ENCODE peak calls at places on chromosome 17, in eight cellular contexts. One of them, this sample, is unnamed. For H3K4me1, the result is how much of the 10 kb centered on the place peaks cover.

GRCh38 chr17:32519769-32520701 is 33.2 kb downstream of the CDK5R1 start:
- DNase-seq in pancreas: no peak
- DNase-seq in cardiac muscle cell: no peak
- DNase-seq in heart left ventricle: peak
- DNase-seq in esophagus squamous epithelium: no peak
- DNase-seq in ovary: no peak
- DNase-seq in astrocyte: peak
- DNase-seq in CD8-positive, alpha-beta T cell: peak
- DNase-seq in this sample: no peak

GRCh38 chr17:63699638-63700527 is at the start of gene LIMD2:
- DNase-seq in pancreas: peak
- DNase-seq in cardiac muscle cell: peak
- DNase-seq in heart left ventricle: peak
- DNase-seq in esophagus squamous epithelium: no peak
- DNase-seq in ovary: peak
- DNase-seq in astrocyte: no peak
- DNase-seq in CD8-positive, alpha-beta T cell: peak
- DNase-seq in this sample: peak

GRCh38 chr17:17376362-17376761 is 73.2 kb downstream of the NT5M start:
- DNase-seq in pancreas: no peak
- DNase-seq in cardiac muscle cell: peak
- DNase-seq in heart left ventricle: no peak
- DNase-seq in esophagus squamous epithelium: no peak
- DNase-seq in ovary: no peak
- DNase-seq in astrocyte: no peak
- DNase-seq in CD8-positive, alpha-beta T cell: no peak
- DNase-seq in this sample: no peak

GRCh38 chr17:62064029-62064790 is 868 bp downstream of the MED13 start:
- DNase-seq in pancreas: no peak
- DNase-seq in cardiac muscle cell: no peak
- DNase-seq in heart left ventricle: no peak
- DNase-seq in esophagus squamous epithelium: no peak
- DNase-seq in ovary: no peak
- DNase-seq in astrocyte: peak
- DNase-seq in CD8-positive, alpha-beta T cell: no peak
- DNase-seq in this sample: no peak

GRCh38 chr17:10295728-10296343 is 77.0 kb downstream of the MYH13 start:
- DNase-seq in pancreas: no peak
- DNase-seq in cardiac muscle cell: peak
- DNase-seq in heart left ventricle: no peak
- DNase-seq in esophagus squamous epithelium: no peak
- DNase-seq in ovary: peak
- DNase-seq in astrocyte: no peak
- DNase-seq in CD8-positive, alpha-beta T cell: no peak
- DNase-seq in this sample: no peak

GRCh38 chr17:45648642-45649041 is 135.5 kb upstream of the CRHR1 start:
- DNase-seq in pancreas: no peak
- DNase-seq in cardiac muscle cell: no peak
- DNase-seq in heart left ventricle: no peak
- DNase-seq in esophagus squamous epithelium: no peak
- DNase-seq in ovary: no peak
- DNase-seq in astrocyte: no peak
- DNase-seq in CD8-positive, alpha-beta T cell: no peak
- DNase-seq in this sample: no peak

GRCh38 chr17:42782402-42783061 is 2.1 kb downstream of the WNK4 start:
- DNase-seq in pancreas: no peak
- DNase-seq in cardiac muscle cell: no peak
- DNase-seq in heart left ventricle: no peak
- DNase-seq in esophagus squamous epithelium: no peak
- DNase-seq in ovary: no peak
- DNase-seq in astrocyte: no peak
- DNase-seq in CD8-positive, alpha-beta T cell: no peak
- DNase-seq in this sample: no peak

GRCh38 chr17:27989046-27989445 is 53.4 kb upstream of the NLK start:
- DNase-seq in pancreas: no peak
- DNase-seq in cardiac muscle cell: no peak
- DNase-seq in heart left ventricle: no peak
- DNase-seq in esophagus squamous epithelium: no peak
- DNase-seq in ovary: no peak
- DNase-seq in astrocyte: peak
- DNase-seq in CD8-positive, alpha-beta T cell: no peak
- DNase-seq in this sample: no peak

GRCh38 chr17:79925242-79925957 is 86.2 kb upstream of the CBX4 start:
- DNase-seq in pancreas: peak
- DNase-seq in cardiac muscle cell: no peak
- DNase-seq in heart left ventricle: peak
- DNase-seq in esophagus squamous epithelium: no peak
- DNase-seq in ovary: peak
- DNase-seq in astrocyte: peak
- DNase-seq in CD8-positive, alpha-beta T cell: no peak
- DNase-seq in this sample: peak

GRCh38 chr17:69179227-69179952 is 37.7 kb upstream of the ABCA6 start:
- DNase-seq in pancreas: no peak
- DNase-seq in cardiac muscle cell: no peak
- DNase-seq in heart left ventricle: no peak
- DNase-seq in esophagus squamous epithelium: no peak
- DNase-seq in ovary: no peak
- DNase-seq in astrocyte: peak
- DNase-seq in CD8-positive, alpha-beta T cell: no peak
- DNase-seq in this sample: no peak

GRCh38 chr17:1693339-1693738 is 8.7 kb upstream of the PRPF8 start:
- DNase-seq in pancreas: no peak
- DNase-seq in cardiac muscle cell: no peak
- DNase-seq in heart left ventricle: no peak
- DNase-seq in esophagus squamous epithelium: no peak
- DNase-seq in ovary: no peak
- DNase-seq in astrocyte: no peak
- DNase-seq in CD8-positive, alpha-beta T cell: no peak
- DNase-seq in this sample: no peak

GRCh38 chr17:1703063-1703462 is 7.1 kb downstream of the TLCD2 start:
- DNase-seq in pancreas: no peak
- DNase-seq in cardiac muscle cell: no peak
- DNase-seq in heart left ventricle: no peak
- DNase-seq in esophagus squamous epithelium: no peak
- DNase-seq in ovary: no peak
- DNase-seq in astrocyte: no peak
- DNase-seq in CD8-positive, alpha-beta T cell: no peak
- DNase-seq in this sample: no peak

GRCh38 chr17:1695365-1695764 is 10.7 kb upstream of the PRPF8 start:
- DNase-seq in pancreas: no peak
- DNase-seq in cardiac muscle cell: no peak
- DNase-seq in heart left ventricle: no peak
- DNase-seq in esophagus squamous epithelium: no peak
- DNase-seq in ovary: no peak
- DNase-seq in astrocyte: no peak
- DNase-seq in CD8-positive, alpha-beta T cell: no peak
- DNase-seq in this sample: no peak

GRCh38 chr17:1697681-1698080 is 12.5 kb downstream of the TLCD2 start:
- DNase-seq in pancreas: no peak
- DNase-seq in cardiac muscle cell: no peak
- DNase-seq in heart left ventricle: no peak
- DNase-seq in esophagus squamous epithelium: no peak
- DNase-seq in ovary: no peak
- DNase-seq in astrocyte: no peak
- DNase-seq in CD8-positive, alpha-beta T cell: no peak
- DNase-seq in this sample: no peak
- H3K4me1 ChIP-seq in pancreas: under half
- H3K4me1 ChIP-seq in cardiac muscle cell: under half
- H3K4me1 ChIP-seq in heart left ventricle: under half
- H3K4me1 ChIP-seq in esophagus squamous epithelium: under half
- H3K4me1 ChIP-seq in ovary: under half
- H3K4me1 ChIP-seq in astrocyte: under half
- H3K4me1 ChIP-seq in CD8-positive, alpha-beta T cell: under half
- H3K4me1 ChIP-seq in this sample: under half

GRCh38 chr17:76501827-76502307 is 644 bp upstream of the RHBDF2 start:
- DNase-seq in pancreas: peak
- DNase-seq in cardiac muscle cell: no peak
- DNase-seq in heart left ventricle: no peak
- DNase-seq in esophagus squamous epithelium: no peak
- DNase-seq in ovary: no peak
- DNase-seq in astrocyte: no peak
- DNase-seq in CD8-positive, alpha-beta T cell: no peak
- DNase-seq in this sample: no peak
- H3K4me3 ChIP-seq in pancreas: no peak
- H3K4me3 ChIP-seq in cardiac muscle cell: peak
- H3K4me3 ChIP-seq in heart left ventricle: peak
- H3K4me3 ChIP-seq in esophagus squamous epithelium: peak
- H3K4me3 ChIP-seq in ovary: peak
- H3K4me3 ChIP-seq in astrocyte: peak
- H3K4me3 ChIP-seq in CD8-positive, alpha-beta T cell: peak
- H3K4me3 ChIP-seq in this sample: peak

DNA sequence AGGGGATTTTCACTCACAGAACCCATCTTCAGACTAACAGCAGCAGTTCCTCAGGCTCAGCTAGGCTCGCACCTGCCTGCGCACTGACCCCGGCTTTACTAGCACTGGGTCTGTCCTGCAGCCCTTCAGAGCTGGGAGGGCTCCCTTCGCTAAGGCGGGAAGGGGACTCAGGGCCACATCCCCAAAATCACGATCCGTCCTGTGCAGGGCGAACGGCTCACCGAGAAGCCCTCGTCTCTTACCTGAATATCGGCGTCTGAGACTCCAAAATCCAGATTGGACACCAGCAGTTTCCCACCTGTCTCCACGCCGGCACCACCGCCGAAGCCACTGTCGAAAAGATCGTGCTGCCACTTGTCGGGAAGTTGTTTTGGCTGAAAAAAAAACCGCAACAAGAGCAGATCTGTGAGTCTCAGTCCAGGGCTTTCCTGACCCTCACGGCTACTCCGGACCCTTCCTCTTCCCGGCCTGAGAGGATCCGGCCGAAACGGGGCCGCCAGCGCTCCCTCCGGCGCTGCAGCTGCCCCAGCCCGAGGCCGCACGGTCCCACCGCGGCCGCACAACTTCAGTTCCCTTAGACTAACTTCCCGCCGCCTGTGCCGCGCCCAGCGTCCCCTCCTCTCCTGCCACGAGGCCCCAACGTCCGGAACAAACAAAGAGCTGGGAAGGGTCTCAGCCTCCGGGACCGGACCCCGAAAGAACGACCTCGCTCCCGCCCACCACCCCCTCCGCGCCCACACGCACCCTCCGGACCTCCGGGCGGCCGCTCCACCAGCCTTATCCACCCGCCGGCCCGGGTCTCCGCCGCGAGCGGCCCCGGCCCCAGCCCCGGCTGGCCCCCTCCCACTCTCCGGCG is 711 bp downstream of the ALYREF start:
- DNase-seq in pancreas: peak
- DNase-seq in cardiac muscle cell: peak
- DNase-seq in heart left ventricle: no peak
- DNase-seq in esophagus squamous epithelium: no peak
- DNase-seq in ovary: no peak
- DNase-seq in astrocyte: no peak
- DNase-seq in CD8-positive, alpha-beta T cell: no peak
- DNase-seq in this sample: peak
- H3K4me1 ChIP-seq in pancreas: under half
- H3K4me1 ChIP-seq in cardiac muscle cell: under half
- H3K4me1 ChIP-seq in heart left ventricle: under half
- H3K4me1 ChIP-seq in esophagus squamous epithelium: half or more
- H3K4me1 ChIP-seq in ovary: under half
- H3K4me1 ChIP-seq in astrocyte: under half
- H3K4me1 ChIP-seq in CD8-positive, alpha-beta T cell: under half
- H3K4me1 ChIP-seq in this sample: under half

GRCh38 chr17:3916825-3917224 is 560 bp upstream of the P2RX1 start:
- DNase-seq in pancreas: peak
- DNase-seq in cardiac muscle cell: no peak
- DNase-seq in heart left ventricle: no peak
- DNase-seq in esophagus squamous epithelium: no peak
- DNase-seq in ovary: no peak
- DNase-seq in astrocyte: no peak
- DNase-seq in CD8-positive, alpha-beta T cell: no peak
- DNase-seq in this sample: no peak
- H3K4me3 ChIP-seq in pancreas: no peak
- H3K4me3 ChIP-seq in cardiac muscle cell: no peak
- H3K4me3 ChIP-seq in heart left ventricle: peak
- H3K4me3 ChIP-seq in esophagus squamous epithelium: peak
- H3K4me3 ChIP-seq in ovary: no peak
- H3K4me3 ChIP-seq in astrocyte: no peak
- H3K4me3 ChIP-seq in CD8-positive, alpha-beta T cell: peak
- H3K4me3 ChIP-seq in this sample: no peak

GRCh38 chr17:12043702-12044101 is 23.0 kb downstream of the MAP2K4 start:
- DNase-seq in pancreas: no peak
- DNase-seq in cardiac muscle cell: no peak
- DNase-seq in heart left ventricle: no peak
- DNase-seq in esophagus squamous epithelium: no peak
- DNase-seq in ovary: no peak
- DNase-seq in astrocyte: no peak
- DNase-seq in CD8-positive, alpha-beta T cell: no peak
- DNase-seq in this sample: no peak
- H3K4me1 ChIP-seq in pancreas: under half
- H3K4me1 ChIP-seq in cardiac muscle cell: under half
- H3K4me1 ChIP-seq in heart left ventricle: under half
- H3K4me1 ChIP-seq in esophagus squamous epithelium: half or more
- H3K4me1 ChIP-seq in ovary: under half
- H3K4me1 ChIP-seq in astrocyte: under half
- H3K4me1 ChIP-seq in CD8-positive, alpha-beta T cell: under half
- H3K4me1 ChIP-seq in this sample: under half

DNA sequence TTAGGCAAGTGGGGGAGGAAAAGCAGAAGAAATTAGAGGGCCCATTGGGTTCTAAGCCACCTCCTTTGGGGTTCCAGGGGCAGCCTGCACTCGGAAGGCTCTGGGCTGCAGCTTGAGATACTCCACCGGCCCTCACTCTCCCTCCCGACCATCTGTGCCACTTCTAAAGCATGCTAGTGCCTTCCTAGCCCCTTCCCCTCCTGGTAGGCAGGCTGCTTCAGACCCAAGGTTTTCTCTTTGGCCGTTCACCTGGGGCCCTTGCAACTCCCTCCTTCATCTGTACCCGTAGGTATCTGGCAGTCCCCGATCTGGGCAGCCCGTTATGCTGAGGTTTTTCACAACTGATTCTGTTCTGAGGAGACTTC is 98.5 kb downstream of the RAB11FIP4 start:
- DNase-seq in pancreas: no peak
- DNase-seq in cardiac muscle cell: no peak
- DNase-seq in heart left ventricle: no peak
- DNase-seq in esophagus squamous epithelium: no peak
- DNase-seq in ovary: no peak
- DNase-seq in astrocyte: no peak
- DNase-seq in CD8-positive, alpha-beta T cell: no peak
- DNase-seq in this sample: no peak
- H3K4me3 ChIP-seq in pancreas: peak
- H3K4me3 ChIP-seq in cardiac muscle cell: no peak
- H3K4me3 ChIP-seq in heart left ventricle: no peak
- H3K4me3 ChIP-seq in esophagus squamous epithelium: peak
- H3K4me3 ChIP-seq in ovary: no peak
- H3K4me3 ChIP-seq in astrocyte: no peak
- H3K4me3 ChIP-seq in CD8-positive, alpha-beta T cell: peak
- H3K4me3 ChIP-seq in this sample: no peak

GRCh38 chr17:78376161-78376560 is 2.3 kb upstream of the PGS1 start:
- DNase-seq in pancreas: no peak
- DNase-seq in cardiac muscle cell: no peak
- DNase-seq in heart left ventricle: no peak
- DNase-seq in esophagus squamous epithelium: no peak
- DNase-seq in ovary: no peak
- DNase-seq in astrocyte: peak
- DNase-seq in CD8-positive, alpha-beta T cell: no peak
- DNase-seq in this sample: no peak
- H3K4me1 ChIP-seq in pancreas: under half
- H3K4me1 ChIP-seq in cardiac muscle cell: under half
- H3K4me1 ChIP-seq in heart left ventricle: under half
- H3K4me1 ChIP-seq in esophagus squamous epithelium: half or more
- H3K4me1 ChIP-seq in ovary: under half
- H3K4me1 ChIP-seq in astrocyte: under half
- H3K4me1 ChIP-seq in CD8-positive, alpha-beta T cell: under half
- H3K4me1 ChIP-seq in this sample: under half

GRCh38 chr17:50100921-50101345 is 5.8 kb downstream of the PDK2 start:
- DNase-seq in pancreas: peak
- DNase-seq in cardiac muscle cell: no peak
- DNase-seq in heart left ventricle: peak
- DNase-seq in esophagus squamous epithelium: no peak
- DNase-seq in ovary: no peak
- DNase-seq in astrocyte: no peak
- DNase-seq in CD8-positive, alpha-beta T cell: no peak
- DNase-seq in this sample: no peak
- H3K4me3 ChIP-seq in pancreas: no peak
- H3K4me3 ChIP-seq in cardiac muscle cell: no peak
- H3K4me3 ChIP-seq in heart left ventricle: no peak
- H3K4me3 ChIP-seq in esophagus squamous epithelium: peak
- H3K4me3 ChIP-seq in ovary: no peak
- H3K4me3 ChIP-seq in astrocyte: no peak
- H3K4me3 ChIP-seq in CD8-positive, alpha-beta T cell: no peak
- H3K4me3 ChIP-seq in this sample: no peak